ENCODE peak calls at places on chromosome 1, in eight cellular contexts. S is IMR-90, R is fibroblast of lung, Y is K562, A is psoas muscle, Z is foreskin keratinocyte, U is mammary epithelial cell, O is GM23338. E is an unnamed sample. For H3K4me1, the result is how much of the 10 kb centered on the place peaks cover.

GRCh38 chr1:220233927-220234326 is 38.3 kb downstream of the RAB3GAP2 start:
- DNase-seq in Z (no peak), Y (no peak), R (no peak), O (no peak), U (no peak), S (no peak), A (no peak), E (no peak)

GRCh38 chr1:8397511-8397910 is 79.6 kb downstream of the SLC45A1 start:
- DNase-seq in O (no peak), S (no peak), Y (no peak), R (no peak), Z (no peak), A (no peak), U (no peak), E (no peak)

GRCh38 chr1:119606394-119606793 is 41.7 kb downstream of the ZNF697 start:
- DNase-seq in Y (no peak), A (no peak), R (no peak), S (no peak), U (no peak), O (no peak), Z (no peak), E (no peak)

GRCh38 chr1:1366699-1367067 is 8.3 kb downstream of the AURKAIP1 start:
- DNase-seq in Z (no peak), R (no peak), A (no peak), U (no peak), Y (no peak), S (no peak), O (no peak), E (no peak)

GRCh38 chr1:14017531-14017961 is 317.6 kb downstream of the PRDM2 start:
- DNase-seq in U (no peak), Y (no peak), A (no peak), O (no peak), R (no peak), Z (no peak), S (no peak), E (no peak)

GRCh38 chr1:235304549-235305451 is 23.2 kb downstream of the ARID4B start:
- DNase-seq in A (no peak), Z (no peak), R (no peak), O (no peak), Y (no peak), U (no peak), S (peak), E (no peak)

GRCh38 chr1:22601610-22602009 is 34.8 kb upstream of the C1QA start:
- DNase-seq in U (no peak), A (peak), Y (no peak), R (no peak), S (no peak), O (no peak), Z (no peak), E (no peak)

GRCh38 chr1:212030936-212031528 is 4.3 kb downstream of the INTS7 start:
- DNase-seq in O (no peak), R (peak), A (no peak), U (peak), S (peak), Y (no peak), Z (peak), E (no peak)

GRCh38 chr1:66929289-66929688 is 4.5 kb downstream of the MIER1 start:
- DNase-seq in S (no peak), Z (no peak), O (no peak), U (no peak), Y (no peak), A (no peak), R (no peak), E (no peak)

GRCh38 chr1:212791261-212791675 is 309 bp downstream of the NSL1 start:
- DNase-seq in S (peak), Y (no peak), Z (peak), A (no peak), R (peak), O (no peak), U (peak), E (no peak)

GRCh38 chr1:197269053-197269452 is 1.0 kb downstream of the CRB1 start:
- DNase-seq in A (no peak), U (no peak), R (no peak), Y (no peak), Z (no peak), S (no peak), O (no peak), E (no peak)

GRCh38 chr1:40049745-40050144 is 9.2 kb downstream of the CAP1 start:
- DNase-seq in Z (no peak), R (no peak), U (no peak), A (no peak), O (no peak), Y (no peak), S (peak), E (no peak)

GRCh38 chr1:156703741-156704140 is 1.6 kb downstream of the CRABP2 start:
- DNase-seq in A (no peak), Z (no peak), O (no peak), R (no peak), S (no peak), Y (no peak), U (no peak), E (no peak)

GRCh38 chr1:226187019-226187322 is 430 bp upstream of the ACBD3 start:
- DNase-seq in Y (no peak), S (no peak), R (no peak), U (no peak), O (no peak), Z (no peak), A (no peak), E (no peak)

GRCh38 chr1:18805925-18806849 is 53.3 kb downstream of the TAS1R2 start:
- DNase-seq in A (no peak), U (no peak), Y (no peak), S (no peak), Z (no peak), O (no peak), R (no peak), E (no peak)

GRCh38 chr1:238252033-238252802 is 361.5 kb upstream of the ZP4 start:
- DNase-seq in Y (peak), Z (no peak), O (peak), U (peak), R (peak), A (peak), S (peak), E (peak)

GRCh38 chr1:204990059-204990664 is 52.9 kb upstream of the CNTN2 start:
- DNase-seq in S (no peak), Y (no peak), O (no peak), A (no peak), U (no peak), R (no peak), Z (no peak), E (no peak)

GRCh38 chr1:159302036-159302435 is at the start of gene FCER1A:
- DNase-seq in Y (no peak), U (no peak), S (no peak), O (no peak), R (no peak), Z (no peak), A (no peak), E (no peak)

GRCh38 chr1:113871597-113872113 is at the start of gene PTPN22:
- DNase-seq in U (peak), R (peak), S (peak), Z (no peak), A (no peak), Y (no peak), O (no peak), E (peak)

GRCh38 chr1:14869197-14869596 is 270.7 kb downstream of the KAZN start:
- DNase-seq in S (peak), Y (no peak), A (no peak), O (no peak), Z (no peak), U (no peak), R (no peak), E (no peak)

GRCh38 chr1:156126043-156126700 is 11.7 kb downstream of the LMNA start:
- DNase-seq in S (peak), O (peak), R (peak), Y (peak), U (peak), Z (peak), A (peak), E (peak)

GRCh38 chr1:202017385-202018225 is 7.2 kb downstream of the ELF3 start:
- DNase-seq in Z (no peak), A (no peak), S (no peak), Y (peak), U (no peak), R (no peak), O (peak), E (no peak)

GRCh38 chr1:109928591-109929111 is 18.0 kb downstream of the CSF1 start:
- DNase-seq in O (no peak), S (peak), A (peak), U (peak), Z (no peak), Y (no peak), R (peak), E (peak)

GRCh38 chr1:196143602-196144342 is 464.5 kb downstream of the KCNT2 start:
- DNase-seq in Z (no peak), R (no peak), S (no peak), A (no peak), O (peak), U (no peak), Y (no peak), E (no peak)

GRCh38 chr1:191578281-191578680 is 580.0 kb upstream of the RGS18 start:
- DNase-seq in S (no peak), A (no peak), O (no peak), U (no peak), Z (no peak), R (no peak), Y (no peak), E (no peak)
- H3K4me1 ChIP-seq in S (under half), A (under half), O (under half), U (under half), Z (under half), R (under half), Y (under half), E (under half)

GRCh38 chr1:12565094-12565965 is 52.7 kb downstream of the DHRS3 start:
- DNase-seq in A (peak), O (no peak), Z (no peak), S (no peak), U (no peak), Y (no peak), R (no peak), E (no peak)
- H3K27ac ChIP-seq in A (peak), O (no peak), Z (no peak), S (no peak), U (no peak), Y (no peak), R (no peak), E (no peak)

GRCh38 chr1:44033756-44034155 is 2.5 kb upstream of the SLC6A9 start:
- DNase-seq in U (no peak), O (no peak), Z (no peak), R (no peak), A (no peak), S (no peak), Y (no peak), E (peak)
- H3K4me1 ChIP-seq in U (under half), O (under half), Z (under half), R (under half), A (under half), S (under half), Y (half or more), E (under half)

GRCh38 chr1:229432116-229432461 is 1.8 kb downstream of the ACTA1 start:
- DNase-seq in Y (no peak), A (peak), S (no peak), R (no peak), U (no peak), Z (no peak), O (peak), E (no peak)
- H3K27ac ChIP-seq in Y (no peak), A (peak), S (no peak), R (no peak), U (no peak), Z (no peak), O (no peak), E (no peak)

DNA sequence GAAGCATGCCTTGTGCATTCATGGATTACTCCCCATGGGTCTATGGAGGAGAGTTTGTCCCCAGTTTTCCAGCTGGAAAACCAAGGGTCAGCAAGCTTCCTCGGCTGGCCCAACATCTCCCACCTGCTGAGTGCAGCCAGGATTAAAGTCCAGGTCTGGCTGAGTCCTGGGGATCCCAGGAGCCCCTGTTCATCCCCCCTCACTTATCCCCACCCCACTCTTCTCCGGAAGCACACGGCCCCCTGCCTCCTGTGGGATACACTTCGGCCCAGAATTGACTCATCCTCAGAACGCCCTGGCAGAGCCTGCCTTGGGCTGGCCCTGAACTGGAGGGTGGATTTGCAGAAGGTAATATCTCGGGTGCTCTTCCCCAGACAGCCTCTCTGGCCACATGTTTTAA is 276.1 kb downstream of the NPHP4 start:
- DNase-seq in A (no peak), Y (no peak), O (no peak), S (no peak), R (no peak), Z (no peak), U (no peak), E (no peak)
- H3K4me1 ChIP-seq in A (under half), Y (under half), O (under half), S (under half), R (under half), Z (under half), U (under half), E (under half)

GRCh38 chr1:162612606-162613400 is 19.5 kb upstream of the DDR2 start:
- DNase-seq in U (no peak), O (no peak), A (peak), Y (no peak), Z (no peak), R (peak), S (peak), E (no peak)
- H3K27ac ChIP-seq in U (no peak), O (no peak), A (peak), Y (no peak), Z (no peak), R (no peak), S (no peak), E (no peak)